ENCODE peak calls at places on chromosome 16, in six cellular contexts. W, J, Z, H, L and K are unnamed samples.

GRCh38 chr16:66258916-66259845 is 107.3 kb upstream of the CDH5 start:
- DNase-seq in H (no peak), W (no peak), J (no peak), Z (no peak), L (no peak), K (no peak)

GRCh38 chr16:57549730-57550129 is 7.3 kb downstream of the ADGRG5 start:
- DNase-seq in J (no peak), W (no peak), L (no peak), H (no peak), Z (no peak), K (no peak)

GRCh38 chr16:19410435-19411153 is 7.1 kb upstream of the TMC5 start:
- DNase-seq in Z (no peak), J (peak), W (peak), L (no peak), H (no peak), K (no peak)

GRCh38 chr16:85437161-85438052 is 175.7 kb upstream of the GSE1 start:
- DNase-seq in J (peak), H (no peak), W (no peak), L (no peak), Z (no peak), K (no peak)

GRCh38 chr16:71737501-71737900 is 13.0 kb upstream of the PHLPP2 start:
- DNase-seq in Z (no peak), L (no peak), W (no peak), H (no peak), J (no peak), K (no peak)

GRCh38 chr16:57303021-57303909 is 18.8 kb upstream of the PLLP start:
- DNase-seq in Z (no peak), W (no peak), H (no peak), J (no peak), L (no peak), K (no peak)

GRCh38 chr16:49934557-49935260 is 78.8 kb upstream of the ZNF423 start:
- DNase-seq in J (no peak), H (no peak), Z (no peak), W (no peak), L (no peak), K (no peak)

GRCh38 chr16:7689234-7689633 is 356.6 kb downstream of the RBFOX1 start:
- DNase-seq in L (no peak), J (no peak), Z (no peak), H (no peak), W (no peak), K (no peak)

GRCh38 chr16:57318240-57318970 is 33.9 kb upstream of the PLLP start:
- DNase-seq in L (peak), H (no peak), Z (peak), W (no peak), J (no peak), K (peak)

GRCh38 chr16:67546761-67547422 is 15.4 kb upstream of the CTCF start:
- DNase-seq in J (peak), H (peak), L (no peak), W (peak), Z (peak), K (peak)

GRCh38 chr16:87060026-87060986 is 256.9 kb downstream of the C16orf95 start:
- DNase-seq in J (no peak), W (no peak), L (no peak), Z (peak), H (peak), K (peak)

GRCh38 chr16:68786685-68787418 is 49.8 kb downstream of the CDH1 start:
- DNase-seq in L (no peak), W (no peak), H (peak), J (peak), Z (peak), K (peak)

GRCh38 chr16:72311426-72311825 is 139.5 kb upstream of the PMFBP1 start:
- DNase-seq in W (no peak), H (peak), Z (peak), L (no peak), J (no peak), K (peak)

GRCh38 chr16:53087101-53087500 is 32.3 kb downstream of the CHD9 start:
- DNase-seq in L (no peak), Z (peak), H (peak), J (no peak), W (no peak), K (peak)

DNA sequence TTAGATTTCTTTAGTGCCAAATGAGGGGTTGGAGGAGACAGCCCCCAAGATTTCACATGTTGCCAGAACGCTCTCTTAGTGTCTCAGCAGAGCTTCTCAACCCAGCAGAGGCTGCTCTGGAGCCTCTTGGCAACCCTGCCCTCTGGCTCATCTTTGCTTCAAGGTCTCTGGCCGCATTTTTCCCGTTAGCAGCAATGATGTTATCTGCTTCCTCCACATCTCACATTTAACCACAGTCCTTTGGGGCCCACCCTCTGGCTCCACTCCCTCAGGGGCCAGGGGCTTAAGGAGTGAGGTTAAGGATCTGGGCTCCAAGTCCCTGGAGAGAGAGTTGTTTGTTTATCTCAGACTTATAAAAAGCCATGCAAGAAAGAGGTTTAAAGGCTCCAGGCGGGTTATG is 3.3 kb upstream of the XYLT1 start:
- DNase-seq in W (peak), Z (no peak), H (no peak), J (no peak), L (no peak), K (peak)
- TF ChIP-seq CTCF in W (no peak), Z (peak), H (no peak), J (no peak), L (peak), K (no peak)

GRCh38 chr16:29028457-29029167 is 43.8 kb downstream of the LAT start:
- DNase-seq in Z (no peak), W (no peak), L (no peak), J (no peak), H (no peak), K (no peak)

GRCh38 chr16:29025218-29025617 is 40.4 kb downstream of the LAT start:
- DNase-seq in L (no peak), W (peak), Z (no peak), H (no peak), J (no peak), K (no peak)

GRCh38 chr16:29030086-29030840 is 45.4 kb downstream of the LAT start:
- DNase-seq in W (peak), L (no peak), Z (no peak), H (no peak), J (no peak), K (no peak)

GRCh38 chr16:29025735-29026134 is 40.9 kb downstream of the LAT start:
- DNase-seq in W (no peak), Z (no peak), H (no peak), J (no peak), L (no peak), K (no peak)

DNA sequence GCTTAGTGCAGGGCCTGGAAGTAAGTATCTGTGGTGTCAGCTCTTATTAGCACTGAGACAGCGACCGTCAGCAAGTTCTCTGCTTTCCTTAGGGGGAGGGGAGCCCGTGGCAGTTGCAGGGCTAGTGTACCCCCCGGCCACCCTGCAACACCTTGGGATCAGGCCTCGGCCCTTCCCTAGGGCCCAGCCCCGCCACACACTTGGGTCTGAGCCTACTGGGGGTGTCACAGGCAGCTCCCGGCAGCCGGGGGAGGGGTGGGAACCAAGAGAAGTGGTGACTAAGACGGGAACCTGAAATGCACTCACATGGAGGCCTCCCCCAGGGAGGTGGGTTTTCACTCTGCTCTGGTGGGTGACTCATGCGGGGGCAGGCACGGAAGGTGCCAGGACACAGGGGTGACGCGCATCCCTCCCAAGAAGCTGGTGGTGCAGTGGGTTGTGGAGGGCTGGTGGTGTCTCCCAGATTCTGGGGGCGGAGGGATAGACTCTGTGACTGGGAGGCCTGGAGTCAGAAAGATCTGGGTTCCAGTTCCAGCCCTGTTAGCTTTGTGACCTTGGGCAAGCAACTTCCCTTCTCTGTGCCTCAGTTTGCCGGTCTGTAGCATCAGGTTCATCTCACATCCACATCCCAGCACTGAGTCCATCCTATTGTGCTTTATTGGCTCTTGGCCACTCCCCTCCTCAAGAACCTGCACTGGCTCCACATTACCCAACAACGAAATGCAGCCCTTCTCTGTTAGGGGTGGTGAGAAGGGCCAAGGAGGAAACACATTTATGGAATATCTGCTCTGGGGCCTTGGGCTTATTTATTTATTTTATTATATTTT is 44.5 kb downstream of the LAT start:
- DNase-seq in H (peak), L (peak), W (peak), J (no peak), Z (peak), K (peak)
- TF ChIP-seq CTCF in H (no peak), L (no peak), W (no peak), J (no peak), Z (no peak), K (no peak)

DNA sequence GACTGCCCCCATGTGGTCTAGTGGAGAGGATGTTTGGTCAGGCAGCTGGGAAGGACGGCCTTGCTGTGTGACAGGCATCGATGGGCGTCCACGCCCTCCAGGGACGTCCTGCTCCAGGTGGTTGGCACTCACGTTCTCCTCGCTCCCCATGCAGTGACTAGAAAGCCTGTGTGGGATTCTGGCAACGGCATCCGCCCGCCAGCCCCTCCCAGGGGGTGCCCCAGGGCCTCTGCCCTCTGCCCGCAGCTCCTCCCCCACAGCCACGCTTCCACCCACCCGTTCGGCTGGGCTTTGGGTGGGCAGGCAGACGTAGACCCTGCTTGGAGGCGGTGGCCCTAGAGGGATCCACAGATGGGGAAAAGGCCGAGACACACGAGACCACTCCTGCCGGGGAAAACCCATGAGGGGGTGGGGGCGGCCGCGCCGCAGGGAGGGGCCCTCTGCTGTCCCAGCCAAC is 4.7 kb upstream of the IL17C start:
- DNase-seq in Z (no peak), H (peak), L (no peak), J (no peak), W (peak), K (peak)
- TF ChIP-seq CTCF in Z (peak), H (peak), L (peak), J (no peak), W (peak), K (peak)

DNA sequence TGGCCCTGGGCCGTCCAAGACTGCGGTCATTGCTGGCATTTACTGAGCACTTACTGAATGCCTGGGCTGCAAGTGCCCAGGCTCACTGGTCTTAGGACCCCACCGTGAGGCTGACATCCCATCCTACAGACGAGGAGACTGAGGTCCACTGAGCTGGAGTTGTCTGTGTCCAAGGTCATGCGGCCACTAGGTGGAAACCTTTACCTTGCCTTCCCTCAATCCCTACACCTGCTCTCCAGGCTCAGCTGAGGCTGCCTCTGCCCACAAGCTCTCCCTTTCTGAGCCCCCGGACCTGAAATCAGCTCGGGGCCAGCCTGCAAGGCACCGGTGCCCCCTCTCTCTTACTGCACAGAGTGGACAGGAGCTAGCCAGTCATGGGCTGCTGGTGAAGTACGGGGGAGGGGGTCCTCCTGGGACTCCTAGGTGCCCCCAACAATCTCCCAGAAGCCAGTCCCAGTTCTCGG is 1.5 kb downstream of the CASKIN1 start:
- DNase-seq in J (peak), W (peak), L (no peak), H (peak), Z (peak), K (peak)
- TF ChIP-seq CTCF in J (peak), W (peak), L (peak), H (peak), Z (peak), K (peak)

DNA sequence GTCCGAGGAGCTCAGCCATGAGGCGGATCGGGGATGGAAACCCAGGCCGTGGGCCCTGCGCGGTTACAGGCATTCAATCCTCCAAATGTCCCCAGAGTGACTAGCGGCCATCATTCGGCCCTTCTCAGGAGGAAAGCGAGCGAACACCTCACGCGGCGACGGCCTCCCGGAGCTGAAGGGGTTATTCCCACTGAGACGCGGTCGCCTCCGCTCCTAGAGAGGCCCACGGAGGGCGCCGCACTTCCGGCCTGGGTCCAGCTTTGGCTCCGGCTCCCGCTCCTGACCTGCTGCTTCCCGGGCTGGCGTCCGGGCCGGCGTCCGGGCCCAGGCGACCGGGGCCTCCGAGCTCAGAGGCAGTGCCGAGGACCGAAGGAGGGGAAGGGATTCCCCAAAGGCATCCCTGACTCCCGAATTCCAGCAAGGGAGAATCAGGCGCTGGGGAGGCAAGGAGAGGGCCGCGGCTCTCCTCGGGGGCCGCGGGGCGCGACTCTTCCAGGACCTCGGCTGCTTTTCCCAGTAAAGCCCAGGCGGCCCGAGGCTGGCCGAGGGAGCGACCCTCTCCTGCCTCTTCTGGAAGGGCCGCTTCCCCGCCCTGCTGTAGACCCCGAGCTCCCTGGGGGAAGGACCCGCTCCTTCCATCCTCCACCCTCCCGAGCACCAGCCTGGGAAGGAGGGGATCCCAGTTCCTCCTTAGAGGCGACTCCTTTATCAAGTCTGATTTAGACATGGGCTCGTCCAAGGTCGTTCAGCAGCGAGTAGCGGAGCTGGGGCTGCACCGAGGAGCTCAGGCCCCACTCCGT is 18.6 kb upstream of the ZNF629 start:
- DNase-seq in L (no peak), J (peak), Z (peak), W (peak), H (peak), K (peak)
- TF ChIP-seq CTCF in L (peak), J (no peak), Z (peak), W (no peak), H (peak), K (no peak)

GRCh38 chr16:70454221-70455034 is at the start of gene FCSK:
- DNase-seq in L (no peak), J (peak), H (peak), Z (peak), W (peak), K (peak)
- TF ChIP-seq CTCF in L (no peak), J (no peak), H (no peak), Z (no peak), W (no peak), K (no peak)

GRCh38 chr16:84120023-84120422 is 3.3 kb upstream of the MBTPS1 start:
- DNase-seq in W (no peak), L (no peak), H (no peak), Z (no peak), J (no peak), K (no peak)
- TF ChIP-seq CTCF in W (no peak), L (no peak), H (no peak), Z (no peak), J (no peak), K (no peak)

GRCh38 chr16:12272264-12272663 is 295.7 kb downstream of the SNX29 start:
- DNase-seq in Z (no peak), L (no peak), W (no peak), J (no peak), H (no peak), K (no peak)

GRCh38 chr16:12268602-12269001 is 292.1 kb downstream of the SNX29 start:
- DNase-seq in J (no peak), H (no peak), W (no peak), Z (no peak), L (no peak), K (no peak)

GRCh38 chr16:12276631-12277030 is 300.1 kb downstream of the SNX29 start:
- DNase-seq in H (no peak), Z (no peak), L (no peak), W (no peak), J (no peak), K (no peak)

GRCh38 chr16:12267491-12267890 is 291.0 kb downstream of the SNX29 start:
- DNase-seq in L (no peak), J (no peak), Z (no peak), W (no peak), H (no peak), K (peak)

GRCh38 chr16:12271006-12271405 is 294.5 kb downstream of the SNX29 start:
- DNase-seq in W (peak), Z (peak), H (no peak), J (no peak), L (no peak), K (peak)
- TF ChIP-seq CTCF in W (no peak), Z (peak), H (peak), J (peak), L (peak), K (peak)

DNA sequence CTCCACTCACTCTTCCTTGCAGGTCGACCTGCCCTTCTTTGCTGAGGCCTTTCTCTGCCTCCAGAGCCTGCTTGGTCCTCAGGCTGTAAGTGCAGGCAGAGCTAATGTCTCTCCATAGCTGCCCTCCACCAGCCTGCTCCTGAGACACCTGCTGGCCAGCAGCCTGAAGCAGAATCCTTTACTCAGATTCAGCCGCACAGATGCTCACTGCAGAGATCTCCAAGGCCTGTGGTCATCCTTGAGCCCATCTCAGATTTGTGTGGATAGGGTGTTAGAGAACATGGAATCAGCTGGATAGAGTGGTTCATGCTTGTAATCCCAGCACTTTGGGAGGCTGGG is 11.5 kb downstream of the DEXI start:
- DNase-seq in W (no peak), L (no peak), H (no peak), Z (no peak), J (no peak), K (no peak)
- TF ChIP-seq CTCF in W (no peak), L (no peak), H (peak), Z (no peak), J (no peak), K (no peak)